ENCODE peak calls at places on chromosomes 2 and 18, in six cellular contexts. L is HepG2, O is H1, Z is K562, N is GM12892, R is GM12878. S is an unnamed sample.

GRCh38 chr2:223510713-223511112 is 91.4 kb downstream of the SCG2 start:
- DNase-seq in Z (no peak), N (no peak), O (no peak), R (no peak), L (no peak), S (no peak)

GRCh38 chr2:185771396-185771795 is 32.8 kb downstream of the FSIP2 start:
- DNase-seq in N (no peak), Z (no peak), R (no peak), L (no peak), O (no peak), S (no peak)

GRCh38 chr18:79502785-79503184 is 107.1 kb downstream of the NFATC1 start:
- DNase-seq in L (no peak), R (no peak), N (no peak), Z (no peak), O (no peak), S (no peak)

GRCh38 chr2:233349005-233349998 is 5.0 kb upstream of the DGKD start:
- DNase-seq in L (peak), R (no peak), Z (no peak), O (no peak), N (peak), S (peak)

GRCh38 chr18:57466745-57467144 is 31.6 kb downstream of the ONECUT2 start:
- DNase-seq in R (no peak), L (no peak), O (no peak), Z (no peak), N (no peak), S (no peak)

GRCh38 chr18:6876646-6877045 is 147.1 kb downstream of the ARHGAP28 start:
- DNase-seq in R (no peak), L (no peak), N (no peak), Z (no peak), O (no peak), S (no peak)

GRCh38 chr2:62409442-62409841 is 96.6 kb downstream of the TMEM17 start:
- DNase-seq in R (no peak), L (no peak), O (no peak), N (no peak), Z (no peak), S (no peak)

GRCh38 chr2:25168256-25169072 is at the start of gene POMC:
- DNase-seq in N (peak), R (no peak), Z (no peak), L (no peak), O (peak), S (peak)

GRCh38 chr2:216283038-216283900 is 89.0 kb downstream of the MARCHF4 start:
- DNase-seq in N (peak), Z (peak), R (no peak), O (peak), L (peak), S (peak)

DNA sequence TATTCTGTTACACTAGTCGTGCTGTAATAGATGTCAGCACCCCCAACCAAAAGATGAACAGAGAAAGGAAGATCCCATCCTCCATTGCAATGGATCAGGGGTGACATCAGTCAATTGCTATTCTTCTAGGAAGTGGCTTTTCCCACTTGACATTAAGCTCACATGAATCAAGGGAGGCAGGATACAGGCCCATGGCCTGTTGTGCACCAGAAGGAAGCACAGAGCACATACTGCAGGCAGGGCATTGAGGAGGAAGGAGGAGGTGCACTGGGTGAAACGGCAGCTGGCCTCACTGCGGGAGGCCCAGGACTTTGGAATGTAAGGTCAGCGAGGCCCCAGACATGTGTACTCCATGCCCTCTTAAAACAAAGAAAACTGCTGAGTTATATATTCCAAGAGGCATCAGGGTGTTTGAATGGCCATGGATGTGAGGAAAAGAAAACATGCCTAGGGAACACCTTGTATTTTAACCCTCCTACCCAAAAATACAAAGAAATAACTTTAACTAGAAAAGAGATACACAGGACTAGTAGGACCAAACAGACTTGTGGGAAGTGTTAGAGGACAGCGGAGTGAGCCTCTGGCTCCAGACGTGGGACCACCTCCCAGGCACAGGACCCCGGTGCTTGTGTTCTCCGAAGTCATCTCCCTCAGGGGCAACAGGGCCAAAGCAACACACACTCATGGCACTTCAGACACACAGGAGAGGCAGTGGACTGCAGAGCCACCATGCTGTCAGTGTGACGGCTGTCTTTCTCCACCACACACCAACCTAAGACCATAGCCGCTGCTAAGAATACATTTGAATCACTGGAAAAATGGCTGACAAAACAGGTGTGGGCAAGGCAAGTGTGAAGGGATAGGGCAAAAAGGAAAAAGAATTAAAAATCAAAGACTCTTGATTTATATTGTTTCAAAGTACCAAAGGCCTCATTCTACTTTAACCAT is 51.4 kb upstream of the RIOK3 start:
- DNase-seq in N (no peak), O (no peak), R (no peak), Z (no peak), L (peak), S (no peak)
- TF ChIP-seq TAF1 in N (no peak), O (no peak), R (no peak), Z (no peak), L (no peak), S (no peak)

GRCh38 chr2:28398101-28398834 is 5.6 kb downstream of the FOSL2 start:
- DNase-seq in N (no peak), L (no peak), O (no peak), R (no peak), Z (no peak), S (no peak)
- TF ChIP-seq POLR2A in N (no peak), L (no peak), O (no peak), R (no peak), Z (no peak), S (no peak)

DNA sequence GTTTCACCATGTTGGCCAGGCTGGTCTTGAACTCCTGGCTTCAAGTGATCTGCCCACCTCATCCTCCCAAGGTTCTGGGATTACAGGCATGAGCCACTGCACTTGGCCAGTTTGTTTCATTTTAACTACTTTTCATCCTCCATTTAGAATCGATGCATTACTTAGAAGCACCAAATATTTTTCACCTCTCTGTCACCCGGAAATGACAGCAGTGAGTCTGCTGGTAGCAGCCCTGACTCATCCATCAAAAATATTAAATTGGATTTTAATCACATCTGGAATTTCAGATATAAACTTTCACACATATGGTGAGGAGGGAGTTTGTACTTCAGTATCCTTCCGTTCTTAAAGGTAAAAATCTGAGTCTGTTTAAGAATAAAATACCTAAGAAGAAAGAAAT is 279.3 kb upstream of the SIX2 start:
- DNase-seq in L (no peak), Z (no peak), O (no peak), R (no peak), N (no peak), S (no peak)
- TF ChIP-seq POLR2AphosphoS5 in L (no peak), Z (no peak), O (no peak), R (no peak), N (no peak), S (no peak)

GRCh38 chr18:21218862-21219261 is 23.2 kb upstream of the GREB1L start:
- DNase-seq in Z (no peak), O (peak), N (no peak), R (no peak), L (no peak), S (no peak)
- TF ChIP-seq TAF1 in Z (no peak), O (no peak), N (no peak), R (no peak), L (no peak), S (no peak)

GRCh38 chr2:64989126-64989981 is at the start of gene SLC1A4:
- DNase-seq in L (peak), Z (peak), O (peak), R (no peak), N (peak), S (peak)
- TF ChIP-seq POLR2A in L (peak), Z (peak), O (no peak), R (peak), N (peak), S (peak)

DNA sequence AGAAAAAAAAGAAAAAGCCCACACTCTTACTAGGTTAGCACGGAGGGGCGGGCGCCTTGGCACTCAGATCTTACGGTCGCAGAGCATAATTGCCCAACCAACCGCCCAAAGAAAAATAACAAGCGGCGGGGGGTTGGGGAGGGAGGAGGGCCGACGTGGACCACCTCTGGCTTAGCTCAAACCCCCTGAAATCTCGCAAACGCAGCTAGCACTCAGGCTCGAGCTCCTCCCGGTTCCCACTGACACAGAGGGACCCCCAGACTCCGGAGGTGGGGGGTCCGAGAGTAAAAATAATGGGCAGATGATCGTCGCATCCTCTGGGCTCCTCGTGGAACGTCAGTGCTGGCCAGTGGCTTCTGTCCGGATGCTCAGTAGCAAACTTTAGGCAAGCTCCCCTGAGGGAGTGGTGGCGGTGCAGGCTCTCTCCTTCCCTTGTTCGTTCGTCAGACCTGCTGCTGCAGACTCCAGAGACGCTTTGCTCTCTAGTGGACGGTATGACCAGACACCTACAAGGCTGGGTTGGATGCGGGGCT is 12.0 kb downstream of the CATIP start:
- DNase-seq in L (no peak), N (no peak), Z (no peak), O (peak), R (no peak), S (no peak)
- TF ChIP-seq POLR2AphosphoS5 in L (no peak), N (no peak), Z (no peak), O (no peak), R (no peak), S (no peak)

GRCh38 chr2:112867701-112868631 is 31.4 kb upstream of the IL1B start:
- DNase-seq in Z (no peak), R (no peak), L (no peak), O (no peak), N (no peak), S (no peak)

GRCh38 chr2:112866128-112866835 is 29.7 kb upstream of the IL1B start:
- DNase-seq in O (no peak), L (no peak), N (no peak), R (no peak), Z (no peak), S (no peak)

GRCh38 chr2:112864072-112864471 is 27.5 kb upstream of the IL1B start:
- DNase-seq in N (no peak), O (no peak), R (no peak), Z (no peak), L (no peak), S (no peak)

GRCh38 chr2:112870851-112871830 is 34.6 kb upstream of the IL1B start:
- DNase-seq in L (no peak), R (no peak), O (no peak), Z (no peak), N (no peak), S (no peak)

DNA sequence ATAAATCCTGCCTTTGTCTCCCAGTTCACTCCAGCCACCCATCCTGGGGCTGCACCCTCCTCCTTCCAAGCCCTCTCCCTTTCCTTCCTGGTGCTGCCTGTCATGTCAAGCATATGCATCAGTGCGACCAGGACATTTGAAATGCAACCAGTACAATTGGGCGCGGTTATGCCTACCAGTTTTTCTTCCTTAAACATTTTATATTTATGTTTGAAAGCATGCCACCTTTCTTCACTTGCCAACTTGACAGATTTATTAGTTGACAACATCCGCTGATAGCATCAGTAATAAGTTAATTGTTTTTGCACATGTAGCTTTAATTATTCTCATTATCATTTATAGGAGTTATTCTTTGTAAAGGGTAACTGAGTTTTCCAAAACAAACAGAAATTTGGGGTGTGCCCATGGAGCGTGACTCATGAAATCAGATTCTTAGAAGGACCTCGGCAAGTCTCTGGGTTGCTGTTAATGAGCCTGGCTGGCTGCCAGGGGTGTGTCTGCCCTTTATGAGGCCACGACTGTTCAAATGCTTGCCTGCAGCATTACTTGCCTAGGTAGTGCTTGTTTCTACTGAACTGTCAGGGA is 32.8 kb upstream of the IL1B start:
- DNase-seq in Z (peak), N (no peak), O (no peak), R (no peak), L (no peak), S (no peak)
- TF ChIP-seq TAF1 in Z (no peak), N (no peak), O (no peak), R (no peak), L (no peak), S (no peak)

DNA sequence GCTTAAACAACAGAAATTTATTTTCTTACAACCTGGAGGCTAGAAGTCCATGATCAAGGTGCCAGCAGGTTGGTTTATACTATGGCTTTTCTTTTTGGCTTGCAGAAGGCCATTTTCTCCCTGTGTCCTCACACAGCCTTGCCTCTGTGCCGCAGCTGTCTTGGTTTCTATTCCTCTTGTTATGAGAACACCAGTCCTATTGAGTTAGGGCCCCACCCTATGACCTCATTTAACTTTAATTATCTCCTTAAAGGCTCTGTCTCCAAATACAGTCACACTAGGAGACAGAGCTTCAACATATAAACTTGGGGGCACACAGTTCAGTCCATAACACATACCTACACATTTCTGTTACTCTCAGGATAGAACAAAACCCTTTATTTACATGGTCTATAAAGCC is 17.3 kb upstream of the RHOB start:
- DNase-seq in L (no peak), O (no peak), N (no peak), R (no peak), Z (no peak), S (no peak)
- TF ChIP-seq POLR2A in L (no peak), O (no peak), N (no peak), R (no peak), Z (no peak), S (no peak)

DNA sequence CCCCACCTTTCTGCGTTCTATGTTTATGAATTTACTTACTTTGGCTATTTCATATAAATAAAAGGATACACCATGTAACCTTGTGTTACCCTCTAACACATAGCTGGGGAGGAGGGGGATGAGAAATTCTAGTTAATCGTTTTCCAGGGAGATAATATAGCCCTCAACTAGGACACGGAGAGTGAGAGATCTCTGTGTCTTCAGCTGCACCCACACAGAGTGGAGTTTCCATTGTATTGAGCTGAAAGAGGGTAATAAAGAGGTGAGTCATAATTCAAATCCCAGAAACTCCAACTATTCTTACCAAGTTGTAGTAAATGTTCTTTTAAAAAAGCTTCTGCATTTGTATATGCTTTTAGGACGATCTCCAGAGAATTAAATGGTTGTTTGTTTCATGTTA is 110.1 kb upstream of the SULT1C3 start:
- DNase-seq in N (no peak), L (no peak), Z (no peak), R (no peak), O (no peak), S (no peak)
- TF ChIP-seq POLR2AphosphoS5 in N (no peak), L (no peak), Z (no peak), R (no peak), O (no peak), S (no peak)

S was measured in GM12891.